ENCODE peak calls at places on chromosomes 5 and 9, in seven cellular contexts. N is transverse colon; C is MCF 10A; U is NCI-H1417; Q is CD8-positive, alpha-beta T cell; A is DND-41; O is tibial artery. X is an unnamed sample.
A peak's percentile ranks its signal among the peaks of the same experiment; 100 is the strongest.

GRCh38 chr9:79639354-79639753 is 67.6 kb downstream of the TLE4 start:
- DNase-seq in N (no peak), C (no peak), U (no peak), Q (no peak), A (no peak), O (no peak), X (no peak)

GRCh38 chr5:158679221-158679641 is 420.5 kb downstream of the EBF1 start:
- DNase-seq in N (no peak), C (no peak), U (no peak), Q (no peak), A (peak; percentile 16), O (no peak), X (no peak)

GRCh38 chr5:172881691-172882370 is 47.8 kb downstream of the ERGIC1 start:
- DNase-seq in N (no peak), C (no peak), U (no peak), Q (peak; percentile 4), A (no peak), O (peak; percentile 34), X (no peak)

GRCh38 chr9:130918870-130919558 is 20.0 kb downstream of the FIBCD1 start:
- DNase-seq in N (no peak), C (no peak), U (no peak), Q (no peak), A (no peak), O (no peak), X (no peak)

GRCh38 chr5:42870882-42871418 is 59.3 kb upstream of the SELENOP start:
- DNase-seq in N (peak; percentile 40), C (peak; percentile 20), U (no peak), Q (no peak), A (no peak), O (no peak), X (no peak)

GRCh38 chr9:100575765-100576368 is 2.0 kb upstream of the CAVIN4 start:
- DNase-seq in N (no peak), C (no peak), U (no peak), Q (no peak), A (no peak), O (no peak), X (no peak)

GRCh38 chr5:167840736-167841135 is 450.7 kb upstream of the WWC1 start:
- DNase-seq in N (no peak), C (no peak), U (no peak), Q (no peak), A (no peak), O (no peak), X (no peak)

GRCh38 chr9:126151671-126152050 is 175.0 kb upstream of the MVB12B start:
- DNase-seq in N (peak; percentile 21), C (no peak), U (peak; percentile 91), Q (no peak), A (no peak), O (no peak), X (no peak)

GRCh38 chr5:67194169-67194568 is 2.4 kb downstream of the CD180 start:
- DNase-seq in N (no peak), C (no peak), U (no peak), Q (no peak), A (no peak), O (no peak), X (no peak)

GRCh38 chr9:75941577-75942311 is 51.3 kb downstream of the PCSK5 start:
- DNase-seq in N (no peak), C (no peak), U (no peak), Q (no peak), A (no peak), O (no peak), X (no peak)

GRCh38 chr5:74201334-74202081 is 439.0 kb downstream of the ENC1 start:
- DNase-seq in N (no peak), C (peak; percentile 53), U (peak; percentile 34), Q (no peak), A (no peak), O (no peak), X (no peak)

GRCh38 chr5:177414481-177414880 is 5.1 kb upstream of the F12 start:
- DNase-seq in N (no peak), C (no peak), U (no peak), Q (no peak), A (no peak), O (no peak), X (no peak)

GRCh38 chr9:87087197-87087596 is 139.9 kb upstream of the GAS1 start:
- DNase-seq in N (no peak), C (peak; percentile 20), U (no peak), Q (no peak), A (no peak), O (no peak), X (no peak)

GRCh38 chr9:123420560-123421210 is 64.7 kb downstream of the CRB2 start:
- DNase-seq in N (no peak), C (no peak), U (peak; percentile 63), Q (no peak), A (no peak), O (no peak), X (no peak)

GRCh38 chr9:98647236-98647635 is 61.5 kb downstream of the GABBR2 start:
- DNase-seq in N (no peak), C (no peak), U (no peak), Q (no peak), A (no peak), O (no peak), X (no peak)

GRCh38 chr5:10789726-10790125 is 28.7 kb upstream of the DAP start:
- DNase-seq in N (no peak), C (no peak), U (no peak), Q (no peak), A (no peak), O (no peak), X (no peak)

GRCh38 chr5:16596541-16596940 is 20.3 kb downstream of the RETREG1 start:
- DNase-seq in N (no peak), C (no peak), U (peak; percentile 72), Q (no peak), A (no peak), O (no peak), X (no peak)

GRCh38 chr5:120139039-120139438 is 325.1 kb upstream of the PRR16 start:
- DNase-seq in N (no peak), C (peak; percentile 100), U (no peak), Q (no peak), A (no peak), O (peak; percentile 29), X (no peak)

GRCh38 chr9:114733814-114734213 is 51.8 kb upstream of the TEX48 start:
- DNase-seq in N (no peak), C (peak; percentile 92), U (no peak), Q (no peak), A (no peak), O (no peak), X (no peak)

GRCh38 chr9:109206670-109207069 is 39.6 kb upstream of the FRRS1L start:
- DNase-seq in N (no peak), C (no peak), U (no peak), Q (no peak), A (peak; percentile 10), O (no peak), X (no peak)

X was measured in nephron progenitor cell.